ENCODE peak calls at places on chromosomes 13 and 19, in five cellular contexts. T is A172, Z is WERI-Rb-1, V is hippocampal formation, K is fibroblast of lung. Q is an unnamed sample.
A peak's percentile ranks its signal among the peaks of the same experiment; 100 is the strongest.

GRCh38 chr19:7575426-7576040 is 20.1 kb upstream of the CAMSAP3 start:
- DNase-seq in T (peak; percentile 60), Z (no peak), V (no peak), K (no peak), Q (no peak)

GRCh38 chr19:18274776-18275356 is 614 bp upstream of the IQCN start:
- DNase-seq in T (peak; percentile 87), Z (peak; percentile 34), V (peak; percentile 54), K (peak; percentile 86), Q (peak; percentile 84)

GRCh38 chr19:55216461-55217198 is 7.3 kb upstream of the PTPRH start:
- DNase-seq in T (peak; percentile 100), Z (peak; percentile 94), V (peak; percentile 54), K (peak; percentile 100), Q (peak; percentile 98)

GRCh38 chr13:113802761-113803160 is 43.7 kb downstream of the TMEM255B start:
- DNase-seq in T (no peak), Z (no peak), V (no peak), K (no peak), Q (no peak)

GRCh38 chr19:10430505-10431253 is 10.3 kb downstream of the PDE4A start:
- DNase-seq in T (no peak), Z (no peak), V (no peak), K (peak; percentile 45), Q (peak; percentile 63)

GRCh38 chr13:39263531-39263930 is 225.3 kb downstream of the NHLRC3 start:
- DNase-seq in T (no peak), Z (no peak), V (no peak), K (no peak), Q (no peak)

GRCh38 chr19:34985249-34986022 is 14.7 kb upstream of the GRAMD1A start:
- DNase-seq in T (no peak), Z (peak; percentile 57), V (no peak), K (peak; percentile 43), Q (no peak)

GRCh38 chr19:45791744-45792481 is 732 bp downstream of the DMWD start:
- DNase-seq in T (no peak), Z (no peak), V (no peak), K (no peak), Q (peak; percentile 49)

GRCh38 chr13:114257014-114257413 is 22.3 kb downstream of the CDC16 start:
- DNase-seq in T (no peak), Z (no peak), V (no peak), K (no peak), Q (no peak)

GRCh38 chr19:28403698-28404099 is 809.3 kb downstream of the UQCRFS1 start:
- DNase-seq in T (no peak), Z (no peak), V (no peak), K (no peak), Q (no peak)

GRCh38 chr19:17125052-17125727 is 49.6 kb downstream of the MYO9B start:
- DNase-seq in T (no peak), Z (peak; percentile 66), V (no peak), K (peak; percentile 43), Q (no peak)

GRCh38 chr19:19142347-19142746 is 4.1 kb upstream of the TMEM161A start:
- DNase-seq in T (no peak), Z (no peak), V (no peak), K (no peak), Q (no peak)

GRCh38 chr13:99796175-99796819 is 175.3 kb downstream of the ZIC5 start:
- DNase-seq in T (peak; percentile 47), Z (no peak), V (no peak), K (peak; percentile 25), Q (peak; percentile 78)

GRCh38 chr19:48629599-48630288 is 7.4 kb downstream of the DBP start:
- DNase-seq in T (no peak), Z (no peak), V (no peak), K (peak; percentile 73), Q (peak; percentile 95)

GRCh38 chr13:102310691-102311432 is 91.0 kb downstream of the FGF14 start:
- DNase-seq in T (no peak), Z (no peak), V (no peak), K (no peak), Q (peak; percentile 33)

GRCh38 chr13:60788156-60788829 is 391.3 kb downstream of the TDRD3 start:
- DNase-seq in T (no peak), Z (no peak), V (no peak), K (peak; percentile 50), Q (peak; percentile 50)

GRCh38 chr19:49361438-49362047 is 673 bp downstream of the TEAD2 start:
- DNase-seq in T (peak; percentile 48), Z (peak; percentile 79), V (no peak), K (peak; percentile 82), Q (peak; percentile 88)

GRCh38 chr19:18603255-18603957 is 3.2 kb downstream of the CRLF1 start:
- DNase-seq in T (no peak), Z (no peak), V (no peak), K (peak; percentile 32), Q (peak; percentile 63)

GRCh38 chr19:10643166-10643967 is 10.8 kb upstream of the ILF3 start:
- DNase-seq in T (no peak), Z (no peak), V (no peak), K (no peak), Q (no peak)

GRCh38 chr13:26310003-26310402 is 56.1 kb downstream of the CDK8 start:
- DNase-seq in T (no peak), Z (no peak), V (no peak), K (no peak), Q (no peak)

GRCh38 chr13:70893832-70894231 is 785.6 kb upstream of the KLHL1 start:
- DNase-seq in T (no peak), Z (no peak), V (no peak), K (peak; percentile 25), Q (no peak)

GRCh38 chr13:110129076-110129475 is 177.9 kb downstream of the COL4A1 start:
- DNase-seq in T (no peak), Z (no peak), V (no peak), K (no peak), Q (no peak)

GRCh38 chr13:26476111-26476743 is 81.3 kb upstream of the WASF3 start:
- DNase-seq in T (no peak), Z (no peak), V (no peak), K (peak; percentile 61), Q (no peak)

GRCh38 chr19:7533281-7533819 is 2.2 kb upstream of the PNPLA6 start:
- DNase-seq in T (no peak), Z (no peak), V (no peak), K (peak; percentile 41), Q (peak; percentile 69)

GRCh38 chr13:46679369-46680180 is 117.4 kb downstream of the ESD start:
- DNase-seq in T (peak; percentile 29), Z (no peak), V (no peak), K (peak; percentile 32), Q (no peak)

GRCh38 chr19:49338691-49339363 is 3.6 kb downstream of the CD37 start:
- DNase-seq in T (no peak), Z (peak; percentile 28), V (no peak), K (peak; percentile 49), Q (peak; percentile 97)

GRCh38 chr13:98721825-98722510 is 30.5 kb downstream of the SLC15A1 start:
- DNase-seq in T (no peak), Z (no peak), V (no peak), K (no peak), Q (no peak)

GRCh38 chr19:12995596-12996541 is 594 bp downstream of the NFIX start:
- DNase-seq in T (no peak), Z (no peak), V (no peak), K (no peak), Q (no peak)

GRCh38 chr13:91747164-91747563 is 348.7 kb downstream of the GPC5 start:
- DNase-seq in T (no peak), Z (no peak), V (no peak), K (no peak), Q (no peak)

GRCh38 chr19:49459388-49459787 is 6.4 kb downstream of the ALDH16A1 start:
- DNase-seq in T (no peak), Z (no peak), V (no peak), K (no peak), Q (peak; percentile 48)

GRCh38 chr19:47110521-47111080 is 3.0 kb downstream of the ZC3H4 start:
- DNase-seq in T (no peak), Z (peak; percentile 60), V (peak; percentile 33), K (no peak), Q (no peak)

GRCh38 chr19:53182202-53182601 is 11.0 kb downstream of the ZNF665 start:
- DNase-seq in T (peak; percentile 69), Z (no peak), V (no peak), K (peak; percentile 92), Q (no peak)